ENCODE peak calls at places on chromosomes 16 and 17, in five cellular contexts. One of them, this sample, is unnamed.

GRCh38 chr17:43713494-43714162 is 45.0 kb downstream of the SOST start:
- DNase-seq in NCI-H1105: peak
- DNase-seq in non-pigmented ciliary epithelial cell: no peak
- DNase-seq in thoracic aorta: no peak
- DNase-seq in T-helper 17 cell: no peak
- DNase-seq in this sample: no peak

GRCh38 chr16:65054457-65054856 is 67.4 kb downstream of the CDH11 start:
- DNase-seq in NCI-H1105: no peak
- DNase-seq in non-pigmented ciliary epithelial cell: no peak
- DNase-seq in thoracic aorta: no peak
- DNase-seq in T-helper 17 cell: no peak
- DNase-seq in this sample: no peak

GRCh38 chr17:14359251-14359939 is 58.5 kb downstream of the HS3ST3B1 start:
- DNase-seq in NCI-H1105: no peak
- DNase-seq in non-pigmented ciliary epithelial cell: no peak
- DNase-seq in thoracic aorta: no peak
- DNase-seq in T-helper 17 cell: no peak
- DNase-seq in this sample: no peak

GRCh38 chr17:45895969-45896793 is 1.8 kb downstream of the MAPT start:
- DNase-seq in NCI-H1105: peak
- DNase-seq in non-pigmented ciliary epithelial cell: no peak
- DNase-seq in thoracic aorta: no peak
- DNase-seq in T-helper 17 cell: no peak
- DNase-seq in this sample: no peak

GRCh38 chr16:4323071-4323844 is 7.4 kb downstream of the GLIS2 start:
- DNase-seq in NCI-H1105: no peak
- DNase-seq in non-pigmented ciliary epithelial cell: no peak
- DNase-seq in thoracic aorta: no peak
- DNase-seq in T-helper 17 cell: no peak
- DNase-seq in this sample: no peak

GRCh38 chr17:8275421-8276290 is 12.8 kb upstream of the RANGRF start:
- DNase-seq in NCI-H1105: no peak
- DNase-seq in non-pigmented ciliary epithelial cell: no peak
- DNase-seq in thoracic aorta: no peak
- DNase-seq in T-helper 17 cell: no peak
- DNase-seq in this sample: no peak

GRCh38 chr17:80030730-80031410 is 4.8 kb downstream of the TBC1D16 start:
- DNase-seq in NCI-H1105: peak
- DNase-seq in non-pigmented ciliary epithelial cell: no peak
- DNase-seq in thoracic aorta: no peak
- DNase-seq in T-helper 17 cell: no peak
- DNase-seq in this sample: no peak

GRCh38 chr17:6162216-6162615 is 92.0 kb downstream of the WSCD1 start:
- DNase-seq in NCI-H1105: no peak
- DNase-seq in non-pigmented ciliary epithelial cell: no peak
- DNase-seq in thoracic aorta: no peak
- DNase-seq in T-helper 17 cell: no peak
- DNase-seq in this sample: no peak

GRCh38 chr17:47620503-47621245 is 29.0 kb upstream of the KPNB1 start:
- DNase-seq in NCI-H1105: no peak
- DNase-seq in non-pigmented ciliary epithelial cell: no peak
- DNase-seq in thoracic aorta: no peak
- DNase-seq in T-helper 17 cell: no peak
- DNase-seq in this sample: no peak

GRCh38 chr17:14813649-14814048 is 451.5 kb downstream of the PMP22 start:
- DNase-seq in NCI-H1105: peak
- DNase-seq in non-pigmented ciliary epithelial cell: no peak
- DNase-seq in thoracic aorta: no peak
- DNase-seq in T-helper 17 cell: no peak
- DNase-seq in this sample: no peak

GRCh38 chr17:73211745-73212144 is 18.9 kb downstream of the COG1 start:
- DNase-seq in NCI-H1105: no peak
- DNase-seq in non-pigmented ciliary epithelial cell: no peak
- DNase-seq in thoracic aorta: no peak
- DNase-seq in T-helper 17 cell: peak
- DNase-seq in this sample: no peak

GRCh38 chr16:49484454-49484853 is 110.8 kb downstream of the C16orf78 start:
- DNase-seq in NCI-H1105: no peak
- DNase-seq in non-pigmented ciliary epithelial cell: no peak
- DNase-seq in thoracic aorta: peak
- DNase-seq in T-helper 17 cell: no peak
- DNase-seq in this sample: peak

GRCh38 chr16:85931596-85932402 is 32.8 kb downstream of the IRF8 start:
- DNase-seq in NCI-H1105: no peak
- DNase-seq in non-pigmented ciliary epithelial cell: no peak
- DNase-seq in thoracic aorta: no peak
- DNase-seq in T-helper 17 cell: no peak
- DNase-seq in this sample: no peak

GRCh38 chr16:22624038-22624656 is 113.5 kb downstream of the NPIPB5 start:
- DNase-seq in NCI-H1105: peak
- DNase-seq in non-pigmented ciliary epithelial cell: no peak
- DNase-seq in thoracic aorta: no peak
- DNase-seq in T-helper 17 cell: no peak
- DNase-seq in this sample: no peak

GRCh38 chr16:68311316-68311620 is 449 bp downstream of the PRMT7 start:
- DNase-seq in NCI-H1105: peak
- DNase-seq in non-pigmented ciliary epithelial cell: no peak
- DNase-seq in thoracic aorta: no peak
- DNase-seq in T-helper 17 cell: no peak
- DNase-seq in this sample: peak

GRCh38 chr16:48276102-48276501 is 28.8 kb upstream of the ABCC11 start:
- DNase-seq in NCI-H1105: no peak
- DNase-seq in non-pigmented ciliary epithelial cell: peak
- DNase-seq in thoracic aorta: no peak
- DNase-seq in T-helper 17 cell: no peak
- DNase-seq in this sample: no peak

GRCh38 chr16:71807905-71808592 is 585 bp downstream of the AP1G1 start:
- DNase-seq in NCI-H1105: no peak
- DNase-seq in non-pigmented ciliary epithelial cell: no peak
- DNase-seq in thoracic aorta: no peak
- DNase-seq in T-helper 17 cell: no peak
- DNase-seq in this sample: no peak

GRCh38 chr16:11190585-11191565 is 65.1 kb downstream of the SOCS1 start:
- DNase-seq in NCI-H1105: no peak
- DNase-seq in non-pigmented ciliary epithelial cell: no peak
- DNase-seq in thoracic aorta: no peak
- DNase-seq in T-helper 17 cell: no peak
- DNase-seq in this sample: no peak

GRCh38 chr17:76789235-76789788 is 51.4 kb downstream of the MFSD11 start:
- DNase-seq in NCI-H1105: peak
- DNase-seq in non-pigmented ciliary epithelial cell: no peak
- DNase-seq in thoracic aorta: no peak
- DNase-seq in T-helper 17 cell: no peak
- DNase-seq in this sample: no peak

GRCh38 chr16:23518435-23518891 is 8.2 kb upstream of the GGA2 start:
- DNase-seq in NCI-H1105: no peak
- DNase-seq in non-pigmented ciliary epithelial cell: no peak
- DNase-seq in thoracic aorta: no peak
- DNase-seq in T-helper 17 cell: no peak
- DNase-seq in this sample: no peak

GRCh38 chr16:85687651-85688471 is 893 bp downstream of the GINS2 start:
- DNase-seq in NCI-H1105: no peak
- DNase-seq in non-pigmented ciliary epithelial cell: no peak
- DNase-seq in thoracic aorta: no peak
- DNase-seq in T-helper 17 cell: no peak
- DNase-seq in this sample: no peak